ENCODE peak calls at places on chromosomes 4 and X, in ten cellular contexts. L is mesendoderm; I is activated CD8-positive, alpha-beta memory T cell treated with anti-CD3 and anti-CD28 coated beads for 48 hours; R is activated naive CD4-positive, alpha-beta T cell treated with Interleukin-2 at 50 U/mL for 16 hours; S is Calu3; N is coronary artery; Z is HFFc6; O is cardiac fibroblast; T is aorta; X is HCT116. C is an unnamed sample.

GRCh38 chr4:114132830-114133229 is 153.4 kb upstream of the ARSJ start:
- DNase-seq in O (peak; percentile 23), Z (no peak), I (no peak), S (no peak), L (peak; percentile 29), N (no peak), R (no peak), X (no peak), T (no peak), C (no peak)

GRCh38 chr4:176971576-176972105 is 178.9 kb upstream of the VEGFC start:
- DNase-seq in L (no peak), Z (no peak), S (no peak), I (no peak), X (no peak), T (no peak), N (no peak), R (no peak), O (peak; percentile 48), C (no peak)

GRCh38 chr4:125085-125820 is 952 bp downstream of the ZNF718 start:
- DNase-seq in R (no peak), T (peak; percentile 58), S (peak; percentile 67), L (peak; percentile 84), O (peak; percentile 44), I (no peak), Z (no peak), X (no peak), N (no peak), C (no peak)

GRCh38 chrX:18674417-18674787 is 2.5 kb upstream of the RS1 start:
- DNase-seq in X (no peak), R (peak; percentile 11), S (peak; percentile 5), N (peak; percentile 78), Z (no peak), O (no peak), I (no peak), L (no peak), T (peak; percentile 50), C (no peak)

GRCh38 chr4:4912155-4912554 is 52.7 kb downstream of the MSX1 start:
- DNase-seq in L (no peak), Z (no peak), N (no peak), S (no peak), X (no peak), R (no peak), T (no peak), O (no peak), I (no peak), C (no peak)

GRCh38 chr4:38386654-38387188 is 277.3 kb upstream of the KLF3 start:
- DNase-seq in R (no peak), I (no peak), O (no peak), T (no peak), L (no peak), S (no peak), Z (no peak), X (no peak), N (no peak), C (no peak)

GRCh38 chr4:101643201-101643600 is 147.3 kb upstream of the BANK1 start:
- DNase-seq in R (no peak), T (no peak), O (no peak), S (no peak), X (peak; percentile 16), N (no peak), Z (no peak), L (peak; percentile 5), I (no peak), C (no peak)

GRCh38 chr4:22932326-22932725 is 239.6 kb downstream of the GBA3 start:
- DNase-seq in Z (no peak), T (no peak), X (no peak), S (no peak), I (no peak), R (no peak), N (no peak), O (no peak), L (no peak), C (no peak)

GRCh38 chr4:11336435-11336834 is 92.3 kb downstream of the HS3ST1 start:
- DNase-seq in T (no peak), O (no peak), R (no peak), L (no peak), X (no peak), N (no peak), S (no peak), Z (no peak), I (no peak), C (no peak)

GRCh38 chr4:41015031-41015675 is 199.2 kb downstream of the APBB2 start:
- DNase-seq in T (no peak), R (no peak), L (peak; percentile 56), O (no peak), S (no peak), I (no peak), N (no peak), Z (no peak), X (no peak), C (no peak)

GRCh38 chr4:7023901-7024300 is 19.3 kb upstream of the TADA2B start:
- DNase-seq in I (no peak), S (no peak), O (no peak), T (no peak), R (no peak), N (no peak), L (no peak), Z (no peak), X (no peak), C (no peak)

GRCh38 chr4:118348886-118349285 is 3.9 kb downstream of the PRSS12 start:
- DNase-seq in T (no peak), Z (no peak), R (no peak), O (no peak), L (no peak), I (no peak), N (no peak), S (peak; percentile 75), X (no peak), C (no peak)

GRCh38 chr4:105780176-105780575 is 71.6 kb downstream of the GSTCD start:
- DNase-seq in S (no peak), Z (no peak), L (no peak), O (no peak), N (no peak), I (no peak), T (no peak), X (no peak), R (no peak), C (no peak)

GRCh38 chrX:136028383-136028984 is 43.2 kb downstream of the SLC9A6 start:
- DNase-seq in X (peak; percentile 21), O (peak; percentile 73), R (no peak), Z (peak; percentile 60), L (peak; percentile 41), T (no peak), I (no peak), N (no peak), S (peak; percentile 2), C (no peak)

GRCh38 chrX:11040976-11041375 is 70.2 kb upstream of the HCCS start:
- DNase-seq in I (no peak), L (no peak), R (no peak), N (no peak), S (no peak), X (no peak), O (no peak), T (no peak), Z (no peak), C (no peak)

GRCh38 chrX:19563327-19563726 is 48.0 kb upstream of the MAP3K15 start:
- DNase-seq in R (no peak), S (no peak), I (no peak), T (no peak), O (no peak), X (no peak), N (no peak), Z (no peak), L (no peak), C (no peak)

C was measured in SHP77.